ENCODE peak calls at places on chromosomes 13 and 19, in five cellular contexts. One of them, this sample, is unnamed.

GRCh38 chr19:47316513-47316912 is 6.9 kb downstream of the C5AR1 start:
- ATAC-seq in T-cell: no peak
- ATAC-seq in T-helper 17 cell: no peak
- ATAC-seq in stimulated activated naive CD8-positive, alpha-beta T cell treated with anti-CD3 and anti-CD28 coated beads, Interleukin-15, Interleukin-2, amounts not matched to agents 100 U/mL and 50 U/mL, for 24 hours: no peak
- ATAC-seq in upper lobe of right lung: no peak
- ATAC-seq in this sample: no peak

GRCh38 chr13:45219938-45220375 is 19.1 kb upstream of the KCTD4 start:
- ATAC-seq in T-cell: no peak
- ATAC-seq in stimulated activated naive CD8-positive, alpha-beta T cell treated with anti-CD3 and anti-CD28 coated beads, Interleukin-15, Interleukin-2, amounts not matched to agents 100 U/mL and 50 U/mL, for 24 hours: no peak
- ATAC-seq in upper lobe of right lung: no peak
- ATAC-seq in T-helper 17 cell: no peak
- ATAC-seq in this sample: no peak

GRCh38 chr13:38415233-38415632 is 65.6 kb downstream of the UFM1 start:
- ATAC-seq in T-helper 17 cell: peak
- ATAC-seq in T-cell: peak
- ATAC-seq in stimulated activated naive CD8-positive, alpha-beta T cell treated with anti-CD3 and anti-CD28 coated beads, Interleukin-15, Interleukin-2, amounts not matched to agents 100 U/mL and 50 U/mL, for 24 hours: peak
- ATAC-seq in upper lobe of right lung: peak
- ATAC-seq in this sample: peak

GRCh38 chr13:40271931-40272775 is 394.3 kb downstream of the FOXO1 start:
- ATAC-seq in stimulated activated naive CD8-positive, alpha-beta T cell treated with anti-CD3 and anti-CD28 coated beads, Interleukin-15, Interleukin-2, amounts not matched to agents 100 U/mL and 50 U/mL, for 24 hours: peak
- ATAC-seq in upper lobe of right lung: peak
- ATAC-seq in T-cell: peak
- ATAC-seq in T-helper 17 cell: no peak
- ATAC-seq in this sample: no peak

GRCh38 chr19:39299404-39299803 is 3.2 kb downstream of the IFNL1 start:
- ATAC-seq in T-helper 17 cell: no peak
- ATAC-seq in upper lobe of right lung: no peak
- ATAC-seq in T-cell: no peak
- ATAC-seq in stimulated activated naive CD8-positive, alpha-beta T cell treated with anti-CD3 and anti-CD28 coated beads, Interleukin-15, Interleukin-2, amounts not matched to agents 100 U/mL and 50 U/mL, for 24 hours: peak
- ATAC-seq in this sample: no peak

GRCh38 chr13:79810671-79811070 is 329.7 kb downstream of the NDFIP2 start:
- ATAC-seq in upper lobe of right lung: peak
- ATAC-seq in T-cell: no peak
- ATAC-seq in T-helper 17 cell: no peak
- ATAC-seq in stimulated activated naive CD8-positive, alpha-beta T cell treated with anti-CD3 and anti-CD28 coated beads, Interleukin-15, Interleukin-2, amounts not matched to agents 100 U/mL and 50 U/mL, for 24 hours: no peak
- ATAC-seq in this sample: no peak

GRCh38 chr19:13240312-13241022 is 90.3 kb downstream of the IER2 start:
- ATAC-seq in stimulated activated naive CD8-positive, alpha-beta T cell treated with anti-CD3 and anti-CD28 coated beads, Interleukin-15, Interleukin-2, amounts not matched to agents 100 U/mL and 50 U/mL, for 24 hours: peak
- ATAC-seq in upper lobe of right lung: peak
- ATAC-seq in T-cell: no peak
- ATAC-seq in T-helper 17 cell: no peak
- ATAC-seq in this sample: no peak

GRCh38 chr19:35449347-35450043 is 1.4 kb downstream of the FFAR2 start:
- ATAC-seq in upper lobe of right lung: peak
- ATAC-seq in stimulated activated naive CD8-positive, alpha-beta T cell treated with anti-CD3 and anti-CD28 coated beads, Interleukin-15, Interleukin-2, amounts not matched to agents 100 U/mL and 50 U/mL, for 24 hours: no peak
- ATAC-seq in T-helper 17 cell: no peak
- ATAC-seq in T-cell: no peak
- ATAC-seq in this sample: no peak

GRCh38 chr13:104011505-104012270 is 945.5 kb upstream of the SLC10A2 start:
- ATAC-seq in upper lobe of right lung: peak
- ATAC-seq in T-helper 17 cell: no peak
- ATAC-seq in stimulated activated naive CD8-positive, alpha-beta T cell treated with anti-CD3 and anti-CD28 coated beads, Interleukin-15, Interleukin-2, amounts not matched to agents 100 U/mL and 50 U/mL, for 24 hours: no peak
- ATAC-seq in T-cell: no peak
- ATAC-seq in this sample: no peak

GRCh38 chr19:19193926-19194325 is 1.9 kb downstream of the RFXANK start:
- ATAC-seq in upper lobe of right lung: no peak
- ATAC-seq in stimulated activated naive CD8-positive, alpha-beta T cell treated with anti-CD3 and anti-CD28 coated beads, Interleukin-15, Interleukin-2, amounts not matched to agents 100 U/mL and 50 U/mL, for 24 hours: no peak
- ATAC-seq in T-helper 17 cell: no peak
- ATAC-seq in T-cell: no peak
- ATAC-seq in this sample: no peak

GRCh38 chr13:65909501-65909900 is 1320.6 kb downstream of the PCDH9 start:
- ATAC-seq in stimulated activated naive CD8-positive, alpha-beta T cell treated with anti-CD3 and anti-CD28 coated beads, Interleukin-15, Interleukin-2, amounts not matched to agents 100 U/mL and 50 U/mL, for 24 hours: no peak
- ATAC-seq in upper lobe of right lung: no peak
- ATAC-seq in T-helper 17 cell: no peak
- ATAC-seq in T-cell: no peak
- ATAC-seq in this sample: no peak

GRCh38 chr13:46184277-46184699 is 2.3 kb upstream of the LCP1 start:
- ATAC-seq in T-helper 17 cell: peak
- ATAC-seq in T-cell: peak
- ATAC-seq in stimulated activated naive CD8-positive, alpha-beta T cell treated with anti-CD3 and anti-CD28 coated beads, Interleukin-15, Interleukin-2, amounts not matched to agents 100 U/mL and 50 U/mL, for 24 hours: peak
- ATAC-seq in upper lobe of right lung: peak
- ATAC-seq in this sample: peak

GRCh38 chr13:96082640-96083039 is 7.3 kb upstream of the HS6ST3 start:
- ATAC-seq in T-helper 17 cell: no peak
- ATAC-seq in T-cell: no peak
- ATAC-seq in upper lobe of right lung: no peak
- ATAC-seq in stimulated activated naive CD8-positive, alpha-beta T cell treated with anti-CD3 and anti-CD28 coated beads, Interleukin-15, Interleukin-2, amounts not matched to agents 100 U/mL and 50 U/mL, for 24 hours: no peak
- ATAC-seq in this sample: no peak

GRCh38 chr13:100987993-100988392 is 313.4 kb upstream of the TMTC4 start:
- ATAC-seq in T-cell: no peak
- ATAC-seq in stimulated activated naive CD8-positive, alpha-beta T cell treated with anti-CD3 and anti-CD28 coated beads, Interleukin-15, Interleukin-2, amounts not matched to agents 100 U/mL and 50 U/mL, for 24 hours: no peak
- ATAC-seq in upper lobe of right lung: peak
- ATAC-seq in T-helper 17 cell: no peak
- ATAC-seq in this sample: no peak